ENCODE peak calls at places on chromosomes 1 and 21, in eight cellular contexts. G is right cardiac atrium, V is adipocyte, Y is endothelial cell of umbilical vein, W is fibroblast of pulmonary artery, S is ovary, Q is epithelial cell of proximal tubule, T is breast epithelium. I is an unnamed sample.

GRCh38 chr1:162946701-162947100 is 85.7 kb upstream of the CCDC190 start:
- DNase-seq in G (no peak), V (no peak), Y (no peak), W (no peak), S (no peak), Q (no peak), T (no peak), I (no peak)

GRCh38 chr1:54069792-54070548 is 16.6 kb downstream of the TCEANC2 start:
- DNase-seq in G (peak), V (peak), Y (peak), W (peak), S (no peak), Q (no peak), T (no peak), I (peak)

GRCh38 chr1:232038704-232039103 is 412.1 kb downstream of the DISC1 start:
- DNase-seq in G (no peak), V (no peak), Y (peak), W (peak), S (no peak), Q (no peak), T (no peak), I (no peak)

GRCh38 chr1:185487030-185487429 is 170.0 kb upstream of the IVNS1ABP start:
- DNase-seq in G (no peak), V (no peak), Y (no peak), W (no peak), S (no peak), Q (no peak), T (no peak), I (no peak)

GRCh38 chr1:29245876-29246275 is 9.6 kb downstream of the PTPRU start:
- DNase-seq in G (no peak), V (peak), Y (peak), W (peak), S (no peak), Q (no peak), T (no peak), I (peak)

GRCh38 chr1:25854554-25854953 is 4.7 kb downstream of the AUNIP start:
- DNase-seq in G (no peak), V (no peak), Y (no peak), W (no peak), S (no peak), Q (no peak), T (no peak), I (no peak)

GRCh38 chr1:202155478-202156021 is 4.9 kb downstream of the PTPN7 start:
- DNase-seq in G (no peak), V (peak), Y (peak), W (no peak), S (no peak), Q (peak), T (no peak), I (peak)

GRCh38 chr1:26848947-26849774 is 13.8 kb upstream of the SFN start:
- DNase-seq in G (no peak), V (peak), Y (peak), W (peak), S (no peak), Q (peak), T (no peak), I (peak)

GRCh38 chr1:91803847-91804545 is 82.0 kb downstream of the TGFBR3 start:
- DNase-seq in G (no peak), V (no peak), Y (no peak), W (no peak), S (no peak), Q (no peak), T (no peak), I (peak)

GRCh38 chr1:93489756-93490155 is 41.8 kb downstream of the FNBP1L start:
- DNase-seq in G (no peak), V (peak), Y (no peak), W (no peak), S (no peak), Q (no peak), T (no peak), I (no peak)

GRCh38 chr1:196372896-196373536 is 235.2 kb downstream of the KCNT2 start:
- DNase-seq in G (no peak), V (peak), Y (peak), W (peak), S (no peak), Q (no peak), T (no peak), I (peak)

GRCh38 chr1:1199141-1199960 is 7.0 kb downstream of the TNFRSF18 start:
- DNase-seq in G (no peak), V (no peak), Y (no peak), W (no peak), S (no peak), Q (no peak), T (no peak), I (no peak)

GRCh38 chr1:225866061-225866844 is 15.9 kb downstream of the TMEM63A start:
- DNase-seq in G (no peak), V (no peak), Y (peak), W (peak), S (no peak), Q (no peak), T (no peak), I (peak)

GRCh38 chr1:156949127-156949526 is 28.7 kb downstream of the LRRC71 start:
- DNase-seq in G (no peak), V (no peak), Y (no peak), W (no peak), S (no peak), Q (no peak), T (no peak), I (no peak)

GRCh38 chr1:76959581-76959980 is 92.3 kb downstream of the ST6GALNAC5 start:
- DNase-seq in G (no peak), V (no peak), Y (no peak), W (no peak), S (no peak), Q (no peak), T (no peak), I (no peak)

GRCh38 chr1:99737016-99737415 is 29.4 kb downstream of the FRRS1 start:
- DNase-seq in G (no peak), V (peak), Y (peak), W (peak), S (no peak), Q (no peak), T (no peak), I (peak)

GRCh38 chr1:10681296-10682113 is 114.9 kb downstream of the CASZ1 start:
- DNase-seq in G (no peak), V (no peak), Y (no peak), W (no peak), S (no peak), Q (no peak), T (no peak), I (no peak)

GRCh38 chr1:9410737-9411297 is 118.1 kb downstream of the SPSB1 start:
- DNase-seq in G (no peak), V (no peak), Y (peak), W (peak), S (no peak), Q (no peak), T (no peak), I (peak)

GRCh38 chr1:245710961-245711903 is 556.4 kb downstream of the KIF26B start:
- DNase-seq in G (no peak), V (no peak), Y (no peak), W (no peak), S (no peak), Q (no peak), T (no peak), I (no peak)

GRCh38 chr1:184427722-184428121 is 40.9 kb downstream of the C1orf21 start:
- DNase-seq in G (no peak), V (no peak), Y (no peak), W (no peak), S (no peak), Q (no peak), T (no peak), I (no peak)

GRCh38 chr21:44078411-44078981 is 28.7 kb upstream of the PWP2 start:
- DNase-seq in G (no peak), V (no peak), Y (no peak), W (no peak), S (no peak), Q (no peak), T (no peak), I (no peak)

GRCh38 chr1:46479744-46480350 is 9.8 kb upstream of the DMBX1 start:
- DNase-seq in G (no peak), V (no peak), Y (no peak), W (no peak), S (no peak), Q (no peak), T (no peak), I (no peak)

GRCh38 chr1:58699011-58699762 is 675 bp downstream of the MYSM1 start:
- DNase-seq in G (no peak), V (no peak), Y (peak), W (peak), S (no peak), Q (no peak), T (no peak), I (peak)

GRCh38 chr1:92989936-92990582 is 28.8 kb upstream of the DIPK1A start:
- DNase-seq in G (no peak), V (peak), Y (no peak), W (no peak), S (no peak), Q (no peak), T (no peak), I (peak)

GRCh38 chr1:205435904-205436573 is 14.2 kb upstream of the LEMD1 start:
- DNase-seq in G (no peak), V (peak), Y (no peak), W (no peak), S (no peak), Q (no peak), T (no peak), I (no peak)

GRCh38 chr1:173330149-173330951 is 123.2 kb upstream of the TNFSF4 start:
- DNase-seq in G (no peak), V (peak), Y (peak), W (peak), S (no peak), Q (no peak), T (no peak), I (peak)

GRCh38 chr1:39788758-39789570 is at the start of gene BMP8B:
- DNase-seq in G (peak), V (peak), Y (no peak), W (no peak), S (no peak), Q (no peak), T (no peak), I (peak)
- H3K4me3 ChIP-seq in G (peak), V (no peak), Y (no peak), W (no peak), S (peak), Q (peak), T (peak), I (peak)

DNA sequence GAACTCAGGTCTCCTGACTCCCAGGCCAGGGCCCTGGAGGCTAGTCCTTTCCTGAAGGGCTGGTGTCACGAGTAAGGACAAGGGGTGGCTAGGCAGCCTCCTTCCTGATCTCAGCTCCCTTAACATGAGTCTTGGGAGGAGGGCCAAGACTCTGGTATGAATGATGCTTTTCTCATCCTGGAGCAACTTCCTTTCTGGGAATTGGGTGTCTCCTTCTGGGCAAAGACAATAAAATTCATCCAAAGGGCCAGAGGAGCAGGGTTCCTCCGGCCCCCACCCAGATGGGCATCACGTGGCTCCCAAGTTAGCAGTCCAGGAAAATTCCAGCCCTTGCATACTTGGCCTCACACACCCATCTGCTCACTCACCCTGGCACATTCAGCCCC is at the start of gene FAM167B:
- DNase-seq in G (peak), V (peak), Y (peak), W (peak), S (peak), Q (no peak), T (no peak), I (peak)
- H3K4me3 ChIP-seq in G (no peak), V (no peak), Y (no peak), W (no peak), S (no peak), Q (no peak), T (peak), I (no peak)

GRCh38 chr1:161197560-161198205 is 1.2 kb downstream of the ADAMTS4 start:
- DNase-seq in G (peak), V (no peak), Y (no peak), W (no peak), S (no peak), Q (no peak), T (no peak), I (no peak)
- H3K4me3 ChIP-seq in G (peak), V (peak), Y (peak), W (peak), S (peak), Q (no peak), T (peak), I (no peak)

GRCh38 chr1:35290452-35290851 is 21.9 kb downstream of the ZMYM4 start:
- DNase-seq in G (no peak), V (no peak), Y (no peak), W (no peak), S (no peak), Q (no peak), T (no peak), I (no peak)
- H3K4me3 ChIP-seq in G (no peak), V (no peak), Y (no peak), W (no peak), S (no peak), Q (no peak), T (no peak), I (no peak)

GRCh38 chr1:233085566-233085965 is 135.2 kb downstream of the NTPCR start:
- DNase-seq in G (no peak), V (peak), Y (no peak), W (no peak), S (no peak), Q (no peak), T (no peak), I (peak)

GRCh38 chr1:233082778-233083550 is 132.6 kb downstream of the NTPCR start:
- DNase-seq in G (no peak), V (no peak), Y (no peak), W (no peak), S (no peak), Q (no peak), T (no peak), I (no peak)

GRCh38 chr1:233090706-233091494 is 140.5 kb downstream of the NTPCR start:
- DNase-seq in G (no peak), V (peak), Y (no peak), W (no peak), S (no peak), Q (no peak), T (no peak), I (peak)

GRCh38 chr1:233088613-233089012 is 138.2 kb downstream of the NTPCR start:
- DNase-seq in G (no peak), V (no peak), Y (no peak), W (no peak), S (no peak), Q (no peak), T (no peak), I (no peak)

DNA sequence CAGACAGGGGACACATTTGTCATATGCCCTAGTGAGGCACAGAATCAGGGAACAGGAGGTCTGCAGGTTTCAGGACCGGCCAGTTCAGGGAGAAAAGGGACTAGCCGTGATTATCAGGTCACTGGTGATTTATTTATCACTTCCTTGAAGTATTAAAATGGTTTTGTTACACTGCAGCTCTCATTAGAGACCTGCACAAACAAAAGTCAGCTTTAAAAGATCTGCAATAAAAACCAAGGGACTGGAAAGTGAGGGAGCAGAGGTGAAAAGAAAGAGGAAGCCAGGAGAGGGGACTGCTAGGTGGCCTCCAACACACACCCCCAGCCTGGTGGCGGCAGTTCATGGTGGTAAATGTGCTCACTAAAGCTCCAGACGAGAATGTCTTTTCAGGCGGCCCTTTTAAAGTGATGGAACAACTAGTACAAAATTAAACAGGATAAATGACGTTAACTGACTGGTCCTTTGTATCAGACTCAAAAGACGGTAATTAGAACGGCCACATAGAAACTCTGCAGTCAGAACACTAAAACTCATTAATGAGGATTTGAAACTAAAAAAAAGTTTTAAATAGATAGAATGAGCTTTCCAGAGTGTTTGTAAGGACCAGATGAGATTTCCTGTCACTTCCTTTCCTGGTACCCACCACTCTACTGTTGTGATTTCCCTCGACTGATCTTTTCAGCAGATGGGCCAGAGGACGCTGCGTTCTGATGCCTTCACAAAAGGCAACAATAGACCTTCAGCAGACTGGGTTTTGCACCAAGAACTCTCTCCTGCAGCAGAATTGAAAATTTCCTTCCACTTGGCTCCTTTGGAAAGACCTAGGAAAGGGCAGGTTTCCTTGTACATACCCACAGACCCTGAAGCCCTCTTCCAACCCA is 136.8 kb downstream of the NTPCR start:
- DNase-seq in G (no peak), V (no peak), Y (no peak), W (no peak), S (no peak), Q (no peak), T (no peak), I (no peak)
- H3K4me3 ChIP-seq in G (no peak), V (no peak), Y (no peak), W (no peak), S (no peak), Q (no peak), T (no peak), I (no peak)

GRCh38 chr1:223714849-223715709 is 2.7 kb downstream of the CAPN2 start:
- DNase-seq in G (no peak), V (peak), Y (peak), W (peak), S (peak), Q (no peak), T (no peak), I (peak)
- H3K4me3 ChIP-seq in G (no peak), V (peak), Y (peak), W (peak), S (no peak), Q (peak), T (peak), I (peak)

GRCh38 chr1:158126425-158126824 is 54.3 kb upstream of the CD1D start:
- DNase-seq in G (no peak), V (no peak), Y (no peak), W (no peak), S (no peak), Q (no peak), T (no peak), I (no peak)
- H3K4me3 ChIP-seq in G (no peak), V (no peak), Y (no peak), W (no peak), S (no peak), Q (no peak), T (no peak), I (no peak)

DNA sequence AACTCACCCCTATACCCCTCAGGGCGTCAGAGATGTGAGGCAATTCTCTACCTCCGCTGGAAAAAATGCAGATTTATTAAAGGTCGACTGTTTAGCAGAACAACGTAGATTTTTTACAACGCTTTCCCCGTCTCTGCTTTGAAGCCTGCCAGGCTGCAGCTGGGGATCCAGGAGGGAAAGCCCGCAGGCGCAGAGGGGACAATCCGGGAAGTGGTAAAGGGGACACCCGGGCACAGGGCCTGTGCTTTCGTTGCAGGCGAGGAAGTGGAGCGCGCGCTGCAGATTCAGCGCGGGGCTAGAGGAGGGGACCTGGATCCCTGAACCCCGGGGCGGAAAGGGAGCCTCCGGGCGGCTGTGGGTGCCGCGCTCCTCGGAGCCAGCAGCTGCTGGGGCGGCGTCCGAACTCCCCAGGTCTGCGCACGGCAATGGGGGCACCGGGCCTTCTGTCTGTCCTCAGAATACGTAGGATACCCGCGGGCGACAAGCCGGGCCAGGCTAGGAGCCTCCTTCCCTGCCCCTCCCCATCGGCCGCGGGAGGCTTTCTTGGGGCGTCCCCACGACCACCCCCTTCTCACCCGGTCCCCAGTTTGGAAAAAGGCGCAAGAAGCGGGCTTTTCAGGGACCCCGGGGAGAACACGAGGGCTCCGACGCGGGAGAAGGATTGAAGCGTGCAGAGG is 5.5 kb downstream of the SIM2 start:
- DNase-seq in G (no peak), V (no peak), Y (no peak), W (no peak), S (no peak), Q (no peak), T (no peak), I (no peak)
- H3K4me3 ChIP-seq in G (no peak), V (no peak), Y (no peak), W (no peak), S (no peak), Q (peak), T (peak), I (no peak)

I was measured in epithelial cell of esophagus.